ENCODE peak calls at places on chromosomes 11 and 22, in four cellular contexts. L is psoas muscle, I is heart left ventricle, D is Peyer's patch. Q is an unnamed sample.

GRCh38 chr11:12712132-12712531 is 37.9 kb downstream of the TEAD1 start:
- DNase-seq in I (no peak), L (no peak), D (no peak), Q (no peak)

GRCh38 chr11:102551188-102551781 is 20.7 kb upstream of the MMP7 start:
- DNase-seq in L (no peak), I (no peak), D (no peak), Q (no peak)

GRCh38 chr22:28006271-28006670 is 87.2 kb upstream of the PITPNB start:
- DNase-seq in L (no peak), I (no peak), D (no peak), Q (no peak)

GRCh38 chr22:48828688-48829087 is 999.0 kb downstream of the BRD1 start:
- DNase-seq in L (no peak), D (peak; percentile 18), I (peak; percentile 51), Q (peak; percentile 43)

GRCh38 chr11:123144707-123145106 is 50.3 kb downstream of the CLMP start:
- DNase-seq in D (no peak), L (no peak), I (no peak), Q (no peak)

GRCh38 chr11:15969281-15969680 is 387.1 kb downstream of the SOX6 start:
- DNase-seq in I (no peak), D (peak; percentile 58), L (peak; percentile 53), Q (no peak)

GRCh38 chr11:36222755-36223635 is 66.2 kb downstream of the COMMD9 start:
- DNase-seq in L (no peak), I (no peak), D (no peak), Q (no peak)

GRCh38 chr11:76776472-76776871 is 6.7 kb upstream of the TSKU start:
- DNase-seq in D (no peak), I (no peak), L (no peak), Q (no peak)

GRCh38 chr11:83612891-83613766 is 327.0 kb upstream of the CCDC90B start:
- DNase-seq in L (no peak), I (no peak), D (no peak), Q (no peak)

GRCh38 chr11:88779551-88779950 is 286.2 kb downstream of the GRM5 start:
- DNase-seq in D (no peak), L (no peak), I (no peak), Q (no peak)

GRCh38 chr11:77747381-77747969 is 73.0 kb downstream of the RSF1 start:
- DNase-seq in L (no peak), I (no peak), D (no peak), Q (no peak)

GRCh38 chr22:44746836-44747519 is 5.4 kb upstream of the ARHGAP8 start:
- DNase-seq in I (no peak), L (no peak), D (peak; percentile 63), Q (no peak)

GRCh38 chr11:118705111-118705741 is 25.8 kb upstream of the TREH start:
- DNase-seq in L (peak; percentile 21), D (peak; percentile 69), I (peak; percentile 63), Q (no peak)

GRCh38 chr11:43868852-43869567 is 11.6 kb upstream of the ALKBH3 start:
- DNase-seq in D (no peak), L (no peak), I (no peak), Q (no peak)

GRCh38 chr11:83540112-83540675 is 254.0 kb upstream of the CCDC90B start:
- DNase-seq in I (no peak), L (no peak), D (no peak), Q (no peak)

GRCh38 chr22:30636226-30637077 is 871 bp downstream of the SLC35E4 start:
- DNase-seq in D (peak; percentile 52), L (peak; percentile 46), I (no peak), Q (peak; percentile 80)

GRCh38 chr22:19175026-19175601 is 3.4 kb downstream of the SLC25A1 start:
- DNase-seq in D (no peak), L (no peak), I (no peak), Q (no peak)

GRCh38 chr11:117941163-117941707 is 12.0 kb upstream of the TMPRSS13 start:
- DNase-seq in L (no peak), I (no peak), D (peak; percentile 47), Q (peak; percentile 60)

GRCh38 chr22:31451709-31452571 is 37.7 kb downstream of the EIF4ENIF1 start:
- DNase-seq in L (no peak), I (no peak), D (no peak), Q (no peak)

GRCh38 chr11:75191330-75191717 is 40.4 kb downstream of the SLCO2B1 start:
- DNase-seq in L (no peak), I (no peak), D (no peak), Q (no peak)

GRCh38 chr11:67273260-67273990 is 7.2 kb downstream of the GRK2 start:
- DNase-seq in L (no peak), I (peak; percentile 70), D (peak; percentile 51), Q (peak; percentile 80)

GRCh38 chr11:65593518-65594414 is 1.8 kb downstream of the KCNK7 start:
- DNase-seq in D (peak; percentile 69), L (no peak), I (peak; percentile 71), Q (no peak)

GRCh38 chr22:50086526-50086925 is 1.3 kb upstream of the MLC1 start:
- DNase-seq in D (no peak), L (no peak), I (no peak), Q (no peak)

GRCh38 chr11:64476866-64477265 is 114.2 kb upstream of the SLC22A12 start:
- DNase-seq in I (no peak), L (no peak), D (no peak), Q (no peak)

GRCh38 chr22:45709866-45710265 is 38.2 kb downstream of the ATXN10 start:
- DNase-seq in L (no peak), I (no peak), D (no peak), Q (no peak)

GRCh38 chr11:62879554-62879953 is 1.1 kb upstream of the SLC3A2 start:
- DNase-seq in I (no peak), L (peak; percentile 27), D (no peak), Q (no peak)

GRCh38 chr22:41511521-41511968 is 32.7 kb downstream of the POLR3H start:
- DNase-seq in L (no peak), D (no peak), I (no peak), Q (no peak)

GRCh38 chr22:41513391-41513790 is 30.9 kb downstream of the POLR3H start:
- DNase-seq in D (no peak), L (no peak), I (no peak), Q (no peak)

GRCh38 chr22:41516462-41516861 is 27.8 kb downstream of the POLR3H start:
- DNase-seq in L (no peak), I (no peak), D (no peak), Q (no peak)

GRCh38 chr22:41508770-41509170 is 35.5 kb downstream of the POLR3H start:
- DNase-seq in L (no peak), I (no peak), D (no peak), Q (no peak)

GRCh38 chr22:41512421-41513194 is 31.7 kb downstream of the POLR3H start:
- DNase-seq in D (no peak), I (no peak), L (peak; percentile 66), Q (no peak)
- H3K4me3 ChIP-seq in D (no peak overlapping the region), I (no peak overlapping the region), L (peak overlapping the region; percentile 11), Q (no peak overlapping the region)

DNA sequence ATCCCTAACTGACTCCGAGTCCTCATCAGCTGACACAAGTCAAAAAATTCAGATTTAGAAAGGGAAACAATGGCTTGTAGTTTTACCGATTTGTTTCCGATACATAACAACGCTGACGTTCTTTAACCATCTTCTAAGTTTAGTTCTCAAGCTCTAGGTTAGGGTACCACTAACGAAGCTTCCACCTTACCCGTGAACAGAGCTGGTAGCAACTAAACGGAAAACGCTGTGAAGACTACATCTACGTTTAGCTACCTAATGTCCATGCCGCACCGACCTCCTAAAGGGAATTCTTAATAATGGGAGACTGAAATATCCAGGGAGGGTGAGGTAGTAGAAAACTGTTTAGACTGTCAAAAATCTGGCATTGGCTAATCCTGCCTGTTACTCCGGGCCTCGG is 1.0 kb downstream of the NUP98 start:
- DNase-seq in D (no peak), I (no peak), L (no peak), Q (no peak)
- H3K27ac ChIP-seq in D (peak overlapping the region; percentile 93), I (peak overlapping the region; percentile 97), L (peak overlapping the region; percentile 95), Q (no peak overlapping the region)

DNA sequence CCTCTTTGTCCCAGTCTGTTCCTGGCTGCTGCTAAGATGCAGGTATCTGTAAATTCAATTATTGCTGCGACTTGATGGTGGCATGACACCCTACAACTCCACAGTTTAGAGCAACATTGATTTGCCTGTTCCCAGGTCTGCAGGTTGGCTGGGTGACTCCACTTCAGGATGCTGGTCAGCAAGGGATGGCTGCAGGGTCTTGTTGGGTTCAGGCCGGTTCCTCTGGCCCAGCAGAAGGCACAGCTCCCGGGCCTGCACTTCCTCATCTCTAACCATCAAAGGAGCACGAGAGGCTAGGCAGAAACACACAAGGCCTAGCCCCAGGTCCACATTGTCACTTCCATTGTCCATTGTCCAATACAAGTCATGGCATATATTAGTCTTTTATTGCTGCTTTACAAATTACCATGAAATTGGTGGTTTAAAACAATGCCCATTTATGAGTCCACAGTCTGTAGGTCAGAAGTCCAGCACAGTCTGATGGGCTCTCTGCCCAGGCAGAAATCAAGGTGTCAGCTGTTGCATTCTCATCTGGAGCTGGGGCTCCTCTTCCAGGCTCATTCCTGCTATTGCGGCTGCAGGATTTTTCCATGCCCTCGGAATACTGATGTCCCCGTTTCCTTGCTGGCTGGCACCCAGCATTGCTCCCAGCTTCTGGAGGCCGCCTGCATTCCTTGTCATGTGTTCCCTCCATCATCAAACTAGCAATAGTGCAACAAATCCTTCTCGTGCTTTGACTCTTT is 96.6 kb upstream of the LMO1 start:
- DNase-seq in L (no peak), I (no peak), D (peak; percentile 68), Q (peak; percentile 23)
- TF ChIP-seq CTCF in L (no peak), I (no peak), D (no peak), Q (peak; percentile 26)

DNA sequence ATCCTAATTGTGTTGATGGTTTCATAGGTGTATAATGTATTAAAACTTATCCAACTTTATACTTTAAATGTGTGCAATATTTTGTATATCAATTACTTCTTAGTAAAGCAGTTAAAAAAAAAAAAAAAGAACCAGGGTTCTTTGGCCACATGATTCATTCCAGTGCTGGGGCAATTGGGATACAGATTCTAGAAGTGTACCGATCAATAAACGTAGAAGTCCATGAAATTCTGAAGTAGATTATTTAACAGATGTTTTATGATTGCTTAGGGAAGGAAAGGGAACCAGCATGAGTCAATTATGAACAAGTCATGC is 51.0 kb downstream of the MAPK1 start:
- DNase-seq in I (no peak), D (no peak), L (no peak), Q (no peak)
- H3K4me3 ChIP-seq in I (no peak overlapping the region), D (no peak overlapping the region), L (no peak overlapping the region), Q (no peak overlapping the region)

GRCh38 chr11:35076201-35077100 is 62.5 kb upstream of the CD44 start:
- DNase-seq in D (no peak), I (no peak), L (no peak), Q (no peak)
- H3K27ac ChIP-seq in D (peak overlapping the region; percentile 50), I (peak overlapping the region; percentile 57), L (no peak overlapping the region), Q (no peak overlapping the region)

DNA sequence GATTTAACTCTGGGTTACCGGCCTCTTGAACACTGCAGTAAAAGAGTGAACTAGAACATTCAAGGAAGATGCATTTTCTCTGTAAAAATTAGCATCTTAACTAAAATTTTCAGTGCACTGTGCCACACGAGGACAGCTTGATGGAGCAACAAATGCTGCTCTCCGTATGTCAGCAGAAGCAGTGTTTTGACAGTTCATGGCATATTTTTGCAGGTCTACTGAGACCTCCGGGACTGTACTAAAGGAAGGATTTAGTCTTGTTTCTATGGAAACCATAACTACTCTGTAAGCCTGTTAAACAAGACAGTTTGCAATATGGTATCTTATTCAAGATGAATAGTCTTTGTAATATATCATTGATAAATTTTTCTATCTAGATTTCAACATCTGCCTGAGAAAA is 183.9 kb upstream of the GUCY1A2 start:
- DNase-seq in I (no peak), L (no peak), D (no peak), Q (no peak)
- TF ChIP-seq CTCF in I (no peak), L (no peak), D (no peak), Q (no peak)